ENCODE peak calls at places on chromosome 6, in six cellular contexts. W, K, J, T, Q and Y are unnamed samples.

GRCh38 chr6:125679128-125679527 is 70.3 kb upstream of the HEY2 start:
- DNase-seq in W (no peak), K (no peak), J (no peak), T (no peak), Q (no peak), Y (no peak)

GRCh38 chr6:123564363-123564762 is 72.4 kb downstream of the TRDN start:
- DNase-seq in W (no peak), K (no peak), J (no peak), T (no peak), Q (no peak), Y (no peak)

GRCh38 chr6:20921533-20921932 is 387.3 kb downstream of the CDKAL1 start:
- DNase-seq in W (no peak), K (no peak), J (no peak), T (no peak), Q (no peak), Y (no peak)

GRCh38 chr6:96899599-96899998 is 1.9 kb upstream of the NDUFAF4 start:
- DNase-seq in W (no peak), K (no peak), J (no peak), T (no peak), Q (no peak), Y (no peak)

GRCh38 chr6:46882622-46883021 is 39.1 kb downstream of the ADGRF5 start:
- DNase-seq in W (no peak), K (no peak), J (no peak), T (no peak), Q (no peak), Y (no peak)

GRCh38 chr6:141103246-141103645 is 1029.5 kb upstream of the GJE1 start:
- DNase-seq in W (no peak), K (no peak), J (no peak), T (no peak), Q (no peak), Y (no peak)

GRCh38 chr6:37456126-37456525 is 23.1 kb downstream of the CMTR1 start:
- DNase-seq in W (no peak), K (no peak), J (no peak), T (no peak), Q (no peak), Y (no peak)

GRCh38 chr6:14751645-14752173 is 494.2 kb upstream of the JARID2 start:
- DNase-seq in W (no peak), K (no peak), J (no peak), T (no peak), Q (no peak), Y (no peak)

GRCh38 chr6:73109659-73110058 is 115.6 kb downstream of the KHDC1L start:
- DNase-seq in W (no peak), K (no peak), J (no peak), T (no peak), Q (no peak), Y (no peak)

GRCh38 chr6:44386929-44387345 is 569 bp upstream of the CDC5L start:
- DNase-seq in W (no peak), K (no peak), J (no peak), T (no peak), Q (no peak), Y (no peak)

GRCh38 chr6:1641391-1641790 is 31.7 kb downstream of the FOXC1 start:
- DNase-seq in W (no peak), K (no peak), J (no peak), T (no peak), Q (peak), Y (peak)

GRCh38 chr6:3045369-3045768 is 22.9 kb upstream of the RIPK1 start:
- DNase-seq in W (no peak), K (no peak), J (no peak), T (no peak), Q (no peak), Y (no peak)

GRCh38 chr6:163415620-163416379 is 1.3 kb downstream of the QKI start:
- DNase-seq in W (peak), K (peak), J (peak), T (no peak), Q (peak), Y (peak)

GRCh38 chr6:112218563-112218962 is 35.8 kb downstream of the LAMA4 start:
- DNase-seq in W (no peak), K (peak), J (no peak), T (no peak), Q (no peak), Y (no peak)

GRCh38 chr6:137728386-137729349 is 138.4 kb upstream of the TNFAIP3 start:
- DNase-seq in W (peak), K (no peak), J (no peak), T (no peak), Q (no peak), Y (no peak)

GRCh38 chr6:8940356-8940755 is 505.0 kb upstream of the SLC35B3 start:
- DNase-seq in W (no peak), K (no peak), J (no peak), T (no peak), Q (no peak), Y (no peak)

GRCh38 chr6:93902517-93902916 is 483.2 kb upstream of the EPHA7 start:
- DNase-seq in W (no peak), K (no peak), J (no peak), T (no peak), Q (no peak), Y (no peak)

GRCh38 chr6:112480551-112480950 is 133.4 kb downstream of the RFPL4B start:
- DNase-seq in W (no peak), K (no peak), J (no peak), T (no peak), Q (no peak), Y (no peak)

GRCh38 chr6:25476126-25476525 is 175.9 kb upstream of the SCGN start:
- DNase-seq in W (no peak), K (no peak), J (no peak), T (no peak), Q (no peak), Y (no peak)

GRCh38 chr6:156013155-156013554 is 557.5 kb upstream of the NOX3 start:
- DNase-seq in W (no peak), K (no peak), J (no peak), T (no peak), Q (no peak), Y (no peak)

GRCh38 chr6:136523196-136523595 is 27.0 kb downstream of the MAP7 start:
- DNase-seq in W (no peak), K (no peak), J (no peak), T (no peak), Q (no peak), Y (no peak)

GRCh38 chr6:113871975-113872374 is 14.8 kb downstream of the MARCKS start:
- DNase-seq in W (no peak), K (no peak), J (no peak), T (no peak), Q (no peak), Y (no peak)

GRCh38 chr6:159013229-159013628 is 13.2 kb upstream of the RSPH3 start:
- DNase-seq in W (no peak), K (no peak), J (no peak), T (no peak), Q (peak), Y (no peak)

GRCh38 chr6:56850618-56851017 is 104.3 kb upstream of the BEND6 start:
- DNase-seq in W (no peak), K (no peak), J (no peak), T (no peak), Q (no peak), Y (no peak)

GRCh38 chr6:161480416-161481165 is 206.7 kb upstream of the AGPAT4 start:
- DNase-seq in W (no peak), K (no peak), J (no peak), T (no peak), Q (no peak), Y (no peak)

GRCh38 chr6:104952911-104953409 is 3.9 kb upstream of the LIN28B start:
- DNase-seq in W (no peak), K (no peak), J (no peak), T (peak), Q (peak), Y (no peak)

GRCh38 chr6:158621694-158622544 is 22.6 kb downstream of the DYNLT1 start:
- DNase-seq in W (no peak), K (peak), J (no peak), T (peak), Q (no peak), Y (peak)

GRCh38 chr6:113632220-113632864 is 224.8 kb upstream of the MARCKS start:
- DNase-seq in W (peak), K (no peak), J (peak), T (no peak), Q (no peak), Y (peak)

GRCh38 chr6:165915022-165915770 is 252.2 kb upstream of the PDE10A start:
- DNase-seq in W (no peak), K (no peak), J (no peak), T (no peak), Q (no peak), Y (no peak)

GRCh38 chr6:134299236-134299635 is 18.7 kb downstream of the SGK1 start:
- DNase-seq in W (peak), K (no peak), J (no peak), T (no peak), Q (no peak), Y (peak)

GRCh38 chr6:134296762-134297161 is 21.1 kb downstream of the SGK1 start:
- DNase-seq in W (no peak), K (no peak), J (no peak), T (no peak), Q (no peak), Y (no peak)

GRCh38 chr6:134291156-134291555 is 26.8 kb downstream of the SGK1 start:
- DNase-seq in W (no peak), K (no peak), J (no peak), T (no peak), Q (no peak), Y (no peak)

GRCh38 chr6:134293659-134294161 is 24.2 kb downstream of the SGK1 start:
- DNase-seq in W (no peak), K (no peak), J (no peak), T (no peak), Q (peak), Y (no peak)

GRCh38 chr6:134295953-134296553 is 21.9 kb downstream of the SGK1 start:
- DNase-seq in W (peak), K (peak), J (no peak), T (no peak), Q (peak), Y (no peak)
- TF ChIP-seq EP300 in W (no peak), K (peak), J (no peak), T (no peak), Q (peak), Y (no peak)

DNA sequence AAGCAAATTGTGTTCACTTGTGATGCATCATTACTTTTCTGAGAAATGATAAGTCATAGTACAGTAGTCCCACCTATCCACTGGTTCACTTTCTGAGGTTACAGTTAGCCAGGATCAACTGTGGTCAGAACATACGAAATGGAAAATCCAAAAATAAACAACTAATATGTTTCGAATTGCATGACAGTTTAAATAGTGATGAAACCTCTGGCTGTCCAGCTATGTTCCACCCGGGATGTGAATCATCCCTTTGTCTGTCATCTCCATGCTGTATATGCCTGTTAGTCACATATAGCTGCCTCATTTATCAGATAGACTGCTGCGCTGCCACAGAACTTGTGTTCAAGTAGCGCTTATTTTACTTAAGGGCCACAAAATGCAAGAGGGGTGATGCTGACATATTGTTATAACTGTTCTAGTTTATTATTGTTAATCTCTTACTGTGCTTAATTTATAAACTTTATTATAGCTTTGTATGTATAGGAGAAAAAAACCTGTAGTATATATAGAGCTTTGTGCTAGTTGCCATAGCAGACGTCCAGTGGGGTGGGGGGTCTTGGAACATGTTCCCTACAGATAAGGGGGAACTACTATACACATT is 29.2 kb downstream of the AFDN start:
- DNase-seq in W (peak), K (peak), J (no peak), T (no peak), Q (peak), Y (no peak)
- TF ChIP-seq POLR2AphosphoS5 in W (no peak), K (peak), J (peak), T (no peak), Q (peak), Y (no peak)

GRCh38 chr6:16408766-16409165 is 170.4 kb downstream of the GMPR start:
- DNase-seq in W (no peak), K (no peak), J (no peak), T (no peak), Q (no peak), Y (no peak)

GRCh38 chr6:16404456-16404855 is 166.1 kb downstream of the GMPR start:
- DNase-seq in W (no peak), K (no peak), J (no peak), T (no peak), Q (no peak), Y (no peak)

GRCh38 chr6:16405349-16405865 is 167.0 kb downstream of the GMPR start:
- DNase-seq in W (no peak), K (no peak), J (no peak), T (no peak), Q (no peak), Y (no peak)

GRCh38 chr6:16409531-16410441 is 171.4 kb downstream of the GMPR start:
- DNase-seq in W (peak), K (peak), J (peak), T (peak), Q (peak), Y (peak)

DNA sequence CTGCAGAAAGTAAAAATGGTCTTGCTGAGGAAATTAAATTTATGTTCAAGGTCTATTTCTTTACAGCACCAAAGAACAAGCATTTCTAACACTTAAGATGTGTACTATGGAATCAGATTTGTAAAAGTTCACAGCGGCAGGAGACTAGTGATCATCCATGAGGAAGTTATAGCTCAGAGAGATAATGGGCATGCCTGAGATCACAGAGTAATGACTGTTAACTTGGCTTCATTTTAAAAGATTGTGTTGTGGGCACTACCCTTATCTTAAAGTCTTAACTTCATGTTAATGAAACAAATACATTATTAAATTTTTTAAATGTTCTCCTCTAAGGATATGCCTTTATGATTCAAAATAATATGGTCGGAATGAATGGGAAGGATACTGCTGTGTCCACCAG is 168.6 kb downstream of the GMPR start:
- DNase-seq in W (no peak), K (no peak), J (no peak), T (no peak), Q (no peak), Y (no peak)
- H3K4me3 ChIP-seq in W (no peak), K (no peak), J (no peak), T (no peak), Q (no peak), Y (no peak)

GRCh38 chr6:35490821-35491557 is 5.9 kb downstream of the TEAD3 start:
- DNase-seq in W (no peak), K (no peak), J (no peak), T (no peak), Q (no peak), Y (no peak)

GRCh38 chr6:35491558-35492541 is 5.0 kb downstream of the TEAD3 start:
- DNase-seq in W (no peak), K (no peak), J (no peak), T (no peak), Q (no peak), Y (no peak)

GRCh38 chr6:35489066-35489465 is 7.8 kb downstream of the TEAD3 start:
- DNase-seq in W (no peak), K (no peak), J (no peak), T (no peak), Q (no peak), Y (no peak)

GRCh38 chr6:35488517-35488862 is 8.4 kb downstream of the TEAD3 start:
- DNase-seq in W (no peak), K (no peak), J (no peak), T (no peak), Q (no peak), Y (no peak)

GRCh38 chr6:35489995-35490791 is 6.7 kb downstream of the TEAD3 start:
- DNase-seq in W (no peak), K (peak), J (peak), T (no peak), Q (peak), Y (no peak)
- TF ChIP-seq EP300 in W (no peak), K (peak), J (peak), T (no peak), Q (peak), Y (peak)

DNA sequence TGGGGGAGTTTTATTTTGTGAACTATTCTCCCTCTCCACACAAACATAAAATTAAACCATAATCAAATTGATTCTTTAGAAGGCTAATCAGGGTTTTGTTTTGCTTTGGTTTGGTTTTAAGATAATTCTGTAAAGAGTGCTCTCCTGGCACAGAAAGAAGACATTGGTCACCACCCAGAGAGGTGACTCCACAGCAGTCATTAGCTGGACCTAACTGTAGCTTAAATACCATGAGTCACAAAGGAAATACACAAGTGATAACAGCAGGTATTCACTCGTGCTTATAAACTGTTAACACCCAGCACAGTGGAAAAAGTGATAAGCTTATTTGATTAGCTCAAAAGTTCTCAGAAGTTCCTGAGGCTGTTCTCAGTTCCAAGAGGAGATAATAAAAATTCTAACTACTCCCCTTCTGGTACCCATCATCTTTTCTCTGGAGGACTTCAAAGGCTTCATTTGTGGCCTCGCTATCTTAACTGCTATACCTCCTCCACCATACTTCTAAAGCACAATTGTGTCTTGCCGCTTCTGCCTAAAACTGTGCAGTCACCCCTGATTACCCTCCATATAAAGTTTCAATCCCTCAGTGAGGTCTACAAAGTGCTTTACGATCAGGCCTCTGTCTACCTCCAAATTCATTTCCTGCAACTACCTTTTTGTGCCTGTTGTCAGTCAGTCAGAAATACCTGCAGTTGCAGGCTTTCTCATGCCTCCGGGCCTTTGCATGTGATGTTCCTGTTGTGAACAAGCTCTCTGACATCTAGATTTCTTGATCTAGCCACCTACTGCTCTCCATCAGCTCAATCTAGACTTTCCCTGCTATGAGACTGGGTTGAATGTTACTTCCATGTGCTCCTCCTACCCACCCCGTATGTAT is 201.1 kb downstream of the SAMD5 start:
- DNase-seq in W (peak), K (no peak), J (no peak), T (no peak), Q (peak), Y (no peak)
- TF ChIP-seq POLR2AphosphoS5 in W (no peak), K (no peak), J (no peak), T (no peak), Q (peak), Y (no peak)

GRCh38 chr6:117920493-117920845 is 13.4 kb downstream of the SLC35F1 start:
- DNase-seq in W (peak), K (no peak), J (no peak), T (no peak), Q (no peak), Y (no peak)
- H3K4me3 ChIP-seq in W (no peak), K (peak), J (no peak), T (peak), Q (no peak), Y (peak)

GRCh38 chr6:89613790-89614189 is 24.8 kb downstream of the LYRM2 start:
- DNase-seq in W (no peak), K (no peak), J (no peak), T (no peak), Q (no peak), Y (no peak)

GRCh38 chr6:89615882-89616281 is 22.7 kb downstream of the LYRM2 start:
- DNase-seq in W (no peak), K (no peak), J (no peak), T (peak), Q (no peak), Y (no peak)

GRCh38 chr6:89610149-89610642 is 28.4 kb downstream of the LYRM2 start:
- DNase-seq in W (peak), K (peak), J (peak), T (peak), Q (peak), Y (peak)

GRCh38 chr6:89611666-89612065 is 26.9 kb downstream of the LYRM2 start:
- DNase-seq in W (no peak), K (no peak), J (no peak), T (no peak), Q (no peak), Y (no peak)

DNA sequence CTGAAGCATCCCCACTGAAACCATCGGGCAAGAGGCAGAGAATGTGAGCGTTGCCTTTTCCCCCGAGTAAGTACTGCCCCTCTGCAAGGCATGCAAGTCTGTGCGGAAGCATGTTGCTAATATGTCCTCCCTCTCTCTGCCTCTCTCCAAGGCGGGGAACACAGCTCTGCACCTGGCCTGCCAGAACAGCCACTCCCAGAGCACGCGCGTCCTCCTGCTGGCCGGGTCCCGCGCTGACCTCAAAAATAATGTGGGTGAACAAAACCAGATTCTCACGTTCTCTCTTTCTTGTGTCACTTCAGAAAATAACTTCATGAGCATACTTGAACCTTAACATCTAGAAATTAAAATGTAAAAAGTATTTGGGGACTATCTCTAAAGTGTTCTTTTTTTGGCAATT is 26.4 kb downstream of the LYRM2 start:
- DNase-seq in W (no peak), K (no peak), J (no peak), T (no peak), Q (no peak), Y (no peak)
- TF ChIP-seq EP300 in W (no peak), K (no peak), J (no peak), T (no peak), Q (no peak), Y (no peak)

GRCh38 chr6:31354788-31355539 is 2.0 kb downstream of the HLA-B start:
- DNase-seq in W (no peak), K (no peak), J (no peak), T (no peak), Q (no peak), Y (no peak)

GRCh38 chr6:31356216-31356945 is 598 bp downstream of the HLA-B start:
- DNase-seq in W (no peak), K (peak), J (peak), T (peak), Q (no peak), Y (peak)

GRCh38 chr6:31355540-31355988 is 1.4 kb downstream of the HLA-B start:
- DNase-seq in W (no peak), K (no peak), J (no peak), T (no peak), Q (no peak), Y (no peak)

GRCh38 chr6:31358302-31358701 is 1.3 kb upstream of the HLA-B start:
- DNase-seq in W (no peak), K (no peak), J (no peak), T (no peak), Q (no peak), Y (no peak)

GRCh38 chr6:31356946-31357466 is at the start of gene HLA-B:
- DNase-seq in W (peak), K (peak), J (peak), T (peak), Q (peak), Y (peak)
- TF ChIP-seq POLR2AphosphoS5 in W (no peak), K (peak), J (no peak), T (peak), Q (no peak), Y (no peak)